ENCODE peak calls at places on chromosomes 7 and 10, in seven cellular contexts. One of them, this sample, is unnamed.

GRCh38 chr7:113197274-113197673 is 78.9 kb upstream of the SMIM30 start:
- DNase-seq in nephron progenitor cell: no peak
- DNase-seq in stimulated activated CD4-positive, alpha-beta T cell treated with anti-CD3 and anti-CD28 coated beads, Interleukin-15, amount 100 ng/mL, for 48 hours: no peak
- DNase-seq in brain microvascular endothelial cell: peak; percentile 67
- DNase-seq in lung: no peak
- DNase-seq in Ammon's horn: no peak
- DNase-seq in activated naive CD4-positive, alpha-beta T cell: no peak
- DNase-seq in this sample: no peak

GRCh38 chr7:157405914-157406810 is 69.4 kb downstream of the DNAJB6 start:
- DNase-seq in activated naive CD4-positive, alpha-beta T cell: no peak
- DNase-seq in nephron progenitor cell: no peak
- DNase-seq in brain microvascular endothelial cell: no peak
- DNase-seq in stimulated activated CD4-positive, alpha-beta T cell treated with anti-CD3 and anti-CD28 coated beads, Interleukin-15, amount 100 ng/mL, for 48 hours: no peak
- DNase-seq in lung: no peak
- DNase-seq in Ammon's horn: no peak
- DNase-seq in this sample: no peak

GRCh38 chr7:16471933-16472332 is 6.4 kb upstream of the SOSTDC1 start:
- DNase-seq in nephron progenitor cell: no peak
- DNase-seq in activated naive CD4-positive, alpha-beta T cell: no peak
- DNase-seq in lung: no peak
- DNase-seq in Ammon's horn: peak; percentile 50
- DNase-seq in stimulated activated CD4-positive, alpha-beta T cell treated with anti-CD3 and anti-CD28 coated beads, Interleukin-15, amount 100 ng/mL, for 48 hours: no peak
- DNase-seq in brain microvascular endothelial cell: no peak
- DNase-seq in this sample: no peak

GRCh38 chr10:131979821-131980270 is 1.9 kb downstream of the BNIP3 start:
- DNase-seq in activated naive CD4-positive, alpha-beta T cell: no peak
- DNase-seq in stimulated activated CD4-positive, alpha-beta T cell treated with anti-CD3 and anti-CD28 coated beads, Interleukin-15, amount 100 ng/mL, for 48 hours: no peak
- DNase-seq in nephron progenitor cell: peak; percentile 45
- DNase-seq in Ammon's horn: no peak
- DNase-seq in lung: no peak
- DNase-seq in brain microvascular endothelial cell: peak; percentile 36
- DNase-seq in this sample: no peak

GRCh38 chr10:124063736-124064135 is 29.7 kb downstream of the CHST15 start:
- DNase-seq in activated naive CD4-positive, alpha-beta T cell: no peak
- DNase-seq in nephron progenitor cell: no peak
- DNase-seq in stimulated activated CD4-positive, alpha-beta T cell treated with anti-CD3 and anti-CD28 coated beads, Interleukin-15, amount 100 ng/mL, for 48 hours: no peak
- DNase-seq in lung: peak; percentile 38
- DNase-seq in brain microvascular endothelial cell: peak; percentile 80
- DNase-seq in Ammon's horn: peak; percentile 70
- DNase-seq in this sample: no peak

GRCh38 chr7:109529712-109530111 is 960.0 kb downstream of the DNAJB9 start:
- DNase-seq in brain microvascular endothelial cell: no peak
- DNase-seq in activated naive CD4-positive, alpha-beta T cell: no peak
- DNase-seq in lung: no peak
- DNase-seq in stimulated activated CD4-positive, alpha-beta T cell treated with anti-CD3 and anti-CD28 coated beads, Interleukin-15, amount 100 ng/mL, for 48 hours: no peak
- DNase-seq in nephron progenitor cell: no peak
- DNase-seq in Ammon's horn: no peak
- DNase-seq in this sample: no peak

GRCh38 chr7:32869716-32870115 is 21.8 kb downstream of the KBTBD2 start:
- DNase-seq in activated naive CD4-positive, alpha-beta T cell: no peak
- DNase-seq in nephron progenitor cell: no peak
- DNase-seq in brain microvascular endothelial cell: no peak
- DNase-seq in Ammon's horn: no peak
- DNase-seq in stimulated activated CD4-positive, alpha-beta T cell treated with anti-CD3 and anti-CD28 coated beads, Interleukin-15, amount 100 ng/mL, for 48 hours: no peak
- DNase-seq in lung: no peak
- DNase-seq in this sample: no peak

GRCh38 chr7:88095-88926 is 104.1 kb upstream of the FAM20C start:
- DNase-seq in activated naive CD4-positive, alpha-beta T cell: no peak
- DNase-seq in lung: no peak
- DNase-seq in brain microvascular endothelial cell: no peak
- DNase-seq in nephron progenitor cell: no peak
- DNase-seq in Ammon's horn: no peak
- DNase-seq in stimulated activated CD4-positive, alpha-beta T cell treated with anti-CD3 and anti-CD28 coated beads, Interleukin-15, amount 100 ng/mL, for 48 hours: no peak
- DNase-seq in this sample: no peak

GRCh38 chr7:39451901-39452300 is 114.3 kb upstream of the YAE1 start:
- DNase-seq in nephron progenitor cell: no peak
- DNase-seq in stimulated activated CD4-positive, alpha-beta T cell treated with anti-CD3 and anti-CD28 coated beads, Interleukin-15, amount 100 ng/mL, for 48 hours: no peak
- DNase-seq in activated naive CD4-positive, alpha-beta T cell: no peak
- DNase-seq in lung: no peak
- DNase-seq in brain microvascular endothelial cell: no peak
- DNase-seq in Ammon's horn: no peak
- DNase-seq in this sample: no peak

GRCh38 chr7:77811895-77812685 is 13.5 kb downstream of the PHTF2 start:
- DNase-seq in lung: no peak
- DNase-seq in nephron progenitor cell: no peak
- DNase-seq in brain microvascular endothelial cell: no peak
- DNase-seq in stimulated activated CD4-positive, alpha-beta T cell treated with anti-CD3 and anti-CD28 coated beads, Interleukin-15, amount 100 ng/mL, for 48 hours: no peak
- DNase-seq in Ammon's horn: no peak
- DNase-seq in activated naive CD4-positive, alpha-beta T cell: no peak
- DNase-seq in this sample: no peak

GRCh38 chr10:70371846-70372245 is 10.6 kb downstream of the LRRC20 start:
- DNase-seq in Ammon's horn: no peak
- DNase-seq in lung: no peak
- DNase-seq in activated naive CD4-positive, alpha-beta T cell: no peak
- DNase-seq in brain microvascular endothelial cell: no peak
- DNase-seq in nephron progenitor cell: no peak
- DNase-seq in stimulated activated CD4-positive, alpha-beta T cell treated with anti-CD3 and anti-CD28 coated beads, Interleukin-15, amount 100 ng/mL, for 48 hours: no peak
- DNase-seq in this sample: no peak

GRCh38 chr7:151247611-151248176 is 800 bp downstream of the SMARCD3 start:
- DNase-seq in activated naive CD4-positive, alpha-beta T cell: no peak
- DNase-seq in Ammon's horn: no peak
- DNase-seq in lung: no peak
- DNase-seq in brain microvascular endothelial cell: no peak
- DNase-seq in stimulated activated CD4-positive, alpha-beta T cell treated with anti-CD3 and anti-CD28 coated beads, Interleukin-15, amount 100 ng/mL, for 48 hours: no peak
- DNase-seq in nephron progenitor cell: peak; percentile 39
- DNase-seq in this sample: no peak

GRCh38 chr7:97118306-97118917 is 914 bp downstream of the SDHAF3 start:
- DNase-seq in Ammon's horn: no peak
- DNase-seq in activated naive CD4-positive, alpha-beta T cell: no peak
- DNase-seq in lung: no peak
- DNase-seq in nephron progenitor cell: no peak
- DNase-seq in brain microvascular endothelial cell: no peak
- DNase-seq in stimulated activated CD4-positive, alpha-beta T cell treated with anti-CD3 and anti-CD28 coated beads, Interleukin-15, amount 100 ng/mL, for 48 hours: no peak
- DNase-seq in this sample: no peak

GRCh38 chr7:19051767-19052375 is 65.6 kb downstream of the TWIST1 start:
- DNase-seq in nephron progenitor cell: peak; percentile 13
- DNase-seq in Ammon's horn: no peak
- DNase-seq in lung: no peak
- DNase-seq in stimulated activated CD4-positive, alpha-beta T cell treated with anti-CD3 and anti-CD28 coated beads, Interleukin-15, amount 100 ng/mL, for 48 hours: no peak
- DNase-seq in activated naive CD4-positive, alpha-beta T cell: no peak
- DNase-seq in brain microvascular endothelial cell: peak; percentile 43
- DNase-seq in this sample: no peak

GRCh38 chr7:144459635-144460034 is 56.1 kb upstream of the NOBOX start:
- DNase-seq in Ammon's horn: no peak
- DNase-seq in brain microvascular endothelial cell: no peak
- DNase-seq in lung: no peak
- DNase-seq in activated naive CD4-positive, alpha-beta T cell: no peak
- DNase-seq in stimulated activated CD4-positive, alpha-beta T cell treated with anti-CD3 and anti-CD28 coated beads, Interleukin-15, amount 100 ng/mL, for 48 hours: no peak
- DNase-seq in nephron progenitor cell: no peak
- DNase-seq in this sample: no peak

GRCh38 chr10:80289451-80290287 is at the start of gene MAT1A:
- DNase-seq in nephron progenitor cell: no peak
- DNase-seq in lung: no peak
- DNase-seq in activated naive CD4-positive, alpha-beta T cell: no peak
- DNase-seq in stimulated activated CD4-positive, alpha-beta T cell treated with anti-CD3 and anti-CD28 coated beads, Interleukin-15, amount 100 ng/mL, for 48 hours: no peak
- DNase-seq in Ammon's horn: no peak
- DNase-seq in brain microvascular endothelial cell: no peak
- DNase-seq in this sample: no peak

GRCh38 chr10:11687357-11687771 is 54.8 kb upstream of the ECHDC3 start:
- DNase-seq in stimulated activated CD4-positive, alpha-beta T cell treated with anti-CD3 and anti-CD28 coated beads, Interleukin-15, amount 100 ng/mL, for 48 hours: no peak
- DNase-seq in Ammon's horn: no peak
- DNase-seq in lung: no peak
- DNase-seq in brain microvascular endothelial cell: no peak
- DNase-seq in activated naive CD4-positive, alpha-beta T cell: no peak
- DNase-seq in nephron progenitor cell: no peak
- DNase-seq in this sample: no peak

GRCh38 chr10:47363781-47364180 is 15.6 kb downstream of the RBP3 start:
- DNase-seq in stimulated activated CD4-positive, alpha-beta T cell treated with anti-CD3 and anti-CD28 coated beads, Interleukin-15, amount 100 ng/mL, for 48 hours: no peak
- DNase-seq in activated naive CD4-positive, alpha-beta T cell: no peak
- DNase-seq in nephron progenitor cell: no peak
- DNase-seq in lung: no peak
- DNase-seq in Ammon's horn: no peak
- DNase-seq in brain microvascular endothelial cell: no peak
- DNase-seq in this sample: no peak

GRCh38 chr10:114420811-114421485 is 16.6 kb upstream of the AFAP1L2 start:
- DNase-seq in lung: no peak
- DNase-seq in activated naive CD4-positive, alpha-beta T cell: no peak
- DNase-seq in brain microvascular endothelial cell: no peak
- DNase-seq in stimulated activated CD4-positive, alpha-beta T cell treated with anti-CD3 and anti-CD28 coated beads, Interleukin-15, amount 100 ng/mL, for 48 hours: no peak
- DNase-seq in Ammon's horn: no peak
- DNase-seq in nephron progenitor cell: no peak
- DNase-seq in this sample: no peak

GRCh38 chr7:14045651-14046050 is 56.2 kb upstream of the ETV1 start:
- DNase-seq in stimulated activated CD4-positive, alpha-beta T cell treated with anti-CD3 and anti-CD28 coated beads, Interleukin-15, amount 100 ng/mL, for 48 hours: no peak
- DNase-seq in nephron progenitor cell: no peak
- DNase-seq in brain microvascular endothelial cell: no peak
- DNase-seq in Ammon's horn: no peak
- DNase-seq in lung: no peak
- DNase-seq in activated naive CD4-positive, alpha-beta T cell: no peak
- DNase-seq in this sample: no peak

GRCh38 chr7:38451840-38452239 is 178.4 kb upstream of the TARP start:
- DNase-seq in nephron progenitor cell: no peak
- DNase-seq in Ammon's horn: peak; percentile 38
- DNase-seq in lung: no peak
- DNase-seq in stimulated activated CD4-positive, alpha-beta T cell treated with anti-CD3 and anti-CD28 coated beads, Interleukin-15, amount 100 ng/mL, for 48 hours: no peak
- DNase-seq in brain microvascular endothelial cell: peak; percentile 29
- DNase-seq in activated naive CD4-positive, alpha-beta T cell: no peak
- DNase-seq in this sample: no peak

GRCh38 chr10:130028465-130028819 is 64.4 kb upstream of the EBF3 start:
- DNase-seq in lung: no peak
- DNase-seq in stimulated activated CD4-positive, alpha-beta T cell treated with anti-CD3 and anti-CD28 coated beads, Interleukin-15, amount 100 ng/mL, for 48 hours: no peak
- DNase-seq in activated naive CD4-positive, alpha-beta T cell: no peak
- DNase-seq in Ammon's horn: no peak
- DNase-seq in brain microvascular endothelial cell: no peak
- DNase-seq in nephron progenitor cell: no peak
- DNase-seq in this sample: no peak

GRCh38 chr7:69365588-69366241 is 232.6 kb upstream of the AUTS2 start:
- DNase-seq in stimulated activated CD4-positive, alpha-beta T cell treated with anti-CD3 and anti-CD28 coated beads, Interleukin-15, amount 100 ng/mL, for 48 hours: no peak
- DNase-seq in activated naive CD4-positive, alpha-beta T cell: no peak
- DNase-seq in lung: no peak
- DNase-seq in nephron progenitor cell: peak; percentile 43
- DNase-seq in Ammon's horn: no peak
- DNase-seq in brain microvascular endothelial cell: no peak
- DNase-seq in this sample: no peak

GRCh38 chr7:136470179-136470578 is 398.3 kb upstream of the CHRM2 start:
- DNase-seq in nephron progenitor cell: no peak
- DNase-seq in activated naive CD4-positive, alpha-beta T cell: no peak
- DNase-seq in stimulated activated CD4-positive, alpha-beta T cell treated with anti-CD3 and anti-CD28 coated beads, Interleukin-15, amount 100 ng/mL, for 48 hours: no peak
- DNase-seq in lung: no peak
- DNase-seq in brain microvascular endothelial cell: no peak
- DNase-seq in Ammon's horn: no peak
- DNase-seq in this sample: no peak

GRCh38 chr10:103663802-103664201 is 170.3 kb downstream of the NEURL1 start:
- DNase-seq in nephron progenitor cell: no peak
- DNase-seq in brain microvascular endothelial cell: no peak
- DNase-seq in Ammon's horn: peak; percentile 93
- DNase-seq in lung: no peak
- DNase-seq in activated naive CD4-positive, alpha-beta T cell: no peak
- DNase-seq in stimulated activated CD4-positive, alpha-beta T cell treated with anti-CD3 and anti-CD28 coated beads, Interleukin-15, amount 100 ng/mL, for 48 hours: no peak
- DNase-seq in this sample: no peak

GRCh38 chr7:50771120-50772002 is 11.3 kb downstream of the GRB10 start:
- DNase-seq in brain microvascular endothelial cell: no peak
- DNase-seq in activated naive CD4-positive, alpha-beta T cell: no peak
- DNase-seq in lung: no peak
- DNase-seq in nephron progenitor cell: no peak
- DNase-seq in stimulated activated CD4-positive, alpha-beta T cell treated with anti-CD3 and anti-CD28 coated beads, Interleukin-15, amount 100 ng/mL, for 48 hours: no peak
- DNase-seq in Ammon's horn: no peak
- DNase-seq in this sample: no peak

GRCh38 chr7:41912851-41913580 is 210.1 kb upstream of the INHBA start:
- DNase-seq in activated naive CD4-positive, alpha-beta T cell: no peak
- DNase-seq in lung: no peak
- DNase-seq in Ammon's horn: no peak
- DNase-seq in brain microvascular endothelial cell: no peak
- DNase-seq in stimulated activated CD4-positive, alpha-beta T cell treated with anti-CD3 and anti-CD28 coated beads, Interleukin-15, amount 100 ng/mL, for 48 hours: no peak
- DNase-seq in nephron progenitor cell: no peak
- DNase-seq in this sample: no peak

GRCh38 chr7:157676001-157676400 is 339.2 kb downstream of the DNAJB6 start:
- DNase-seq in brain microvascular endothelial cell: no peak
- DNase-seq in activated naive CD4-positive, alpha-beta T cell: no peak
- DNase-seq in Ammon's horn: no peak
- DNase-seq in lung: no peak
- DNase-seq in nephron progenitor cell: no peak
- DNase-seq in stimulated activated CD4-positive, alpha-beta T cell treated with anti-CD3 and anti-CD28 coated beads, Interleukin-15, amount 100 ng/mL, for 48 hours: no peak
- DNase-seq in this sample: no peak

GRCh38 chr7:3882782-3883181 is 581.7 kb downstream of the SDK1 start:
- DNase-seq in lung: no peak
- DNase-seq in activated naive CD4-positive, alpha-beta T cell: no peak
- DNase-seq in nephron progenitor cell: no peak
- DNase-seq in brain microvascular endothelial cell: no peak
- DNase-seq in Ammon's horn: no peak
- DNase-seq in stimulated activated CD4-positive, alpha-beta T cell treated with anti-CD3 and anti-CD28 coated beads, Interleukin-15, amount 100 ng/mL, for 48 hours: no peak
- DNase-seq in this sample: no peak

GRCh38 chr7:29496355-29497020 is 67.1 kb upstream of the PRR15 start:
- DNase-seq in stimulated activated CD4-positive, alpha-beta T cell treated with anti-CD3 and anti-CD28 coated beads, Interleukin-15, amount 100 ng/mL, for 48 hours: no peak
- DNase-seq in nephron progenitor cell: no peak
- DNase-seq in Ammon's horn: no peak
- DNase-seq in lung: no peak
- DNase-seq in activated naive CD4-positive, alpha-beta T cell: no peak
- DNase-seq in brain microvascular endothelial cell: no peak
- DNase-seq in this sample: no peak

GRCh38 chr10:112588225-112588990 is 141.4 kb downstream of the VTI1A start:
- DNase-seq in lung: no peak
- DNase-seq in Ammon's horn: no peak
- DNase-seq in activated naive CD4-positive, alpha-beta T cell: no peak
- DNase-seq in nephron progenitor cell: no peak
- DNase-seq in stimulated activated CD4-positive, alpha-beta T cell treated with anti-CD3 and anti-CD28 coated beads, Interleukin-15, amount 100 ng/mL, for 48 hours: no peak
- DNase-seq in brain microvascular endothelial cell: no peak
- DNase-seq in this sample: no peak

GRCh38 chr7:134254311-134254710 is 62.4 kb downstream of the SLC35B4 start:
- DNase-seq in activated naive CD4-positive, alpha-beta T cell: no peak
- DNase-seq in lung: no peak
- DNase-seq in stimulated activated CD4-positive, alpha-beta T cell treated with anti-CD3 and anti-CD28 coated beads, Interleukin-15, amount 100 ng/mL, for 48 hours: no peak
- DNase-seq in nephron progenitor cell: no peak
- DNase-seq in Ammon's horn: no peak
- DNase-seq in brain microvascular endothelial cell: no peak
- DNase-seq in this sample: no peak

GRCh38 chr7:77413128-77413527 is 3.0 kb downstream of the GSAP start:
- DNase-seq in brain microvascular endothelial cell: no peak
- DNase-seq in nephron progenitor cell: no peak
- DNase-seq in activated naive CD4-positive, alpha-beta T cell: no peak
- DNase-seq in Ammon's horn: no peak
- DNase-seq in lung: no peak
- DNase-seq in stimulated activated CD4-positive, alpha-beta T cell treated with anti-CD3 and anti-CD28 coated beads, Interleukin-15, amount 100 ng/mL, for 48 hours: no peak
- DNase-seq in this sample: no peak

GRCh38 chr10:4372601-4373000 is 453.4 kb upstream of the AKR1E2 start:
- DNase-seq in nephron progenitor cell: no peak
- DNase-seq in lung: no peak
- DNase-seq in brain microvascular endothelial cell: peak; percentile 95
- DNase-seq in stimulated activated CD4-positive, alpha-beta T cell treated with anti-CD3 and anti-CD28 coated beads, Interleukin-15, amount 100 ng/mL, for 48 hours: no peak
- DNase-seq in activated naive CD4-positive, alpha-beta T cell: no peak
- DNase-seq in Ammon's horn: no peak
- DNase-seq in this sample: no peak

GRCh38 chr7:158395349-158395748 is 192.3 kb downstream of the PTPRN2 start:
- DNase-seq in lung: no peak
- DNase-seq in brain microvascular endothelial cell: no peak
- DNase-seq in nephron progenitor cell: no peak
- DNase-seq in activated naive CD4-positive, alpha-beta T cell: no peak
- DNase-seq in stimulated activated CD4-positive, alpha-beta T cell treated with anti-CD3 and anti-CD28 coated beads, Interleukin-15, amount 100 ng/mL, for 48 hours: no peak
- DNase-seq in Ammon's horn: no peak
- DNase-seq in this sample: no peak

GRCh38 chr7:34838329-34838728 is 180.3 kb downstream of the NPSR1 start:
- DNase-seq in brain microvascular endothelial cell: no peak
- DNase-seq in nephron progenitor cell: no peak
- DNase-seq in Ammon's horn: no peak
- DNase-seq in lung: no peak
- DNase-seq in stimulated activated CD4-positive, alpha-beta T cell treated with anti-CD3 and anti-CD28 coated beads, Interleukin-15, amount 100 ng/mL, for 48 hours: no peak
- DNase-seq in activated naive CD4-positive, alpha-beta T cell: no peak
- DNase-seq in this sample: no peak

GRCh38 chr7:82598958-82599357 is 155.4 kb upstream of the CACNA2D1 start:
- DNase-seq in nephron progenitor cell: no peak
- DNase-seq in stimulated activated CD4-positive, alpha-beta T cell treated with anti-CD3 and anti-CD28 coated beads, Interleukin-15, amount 100 ng/mL, for 48 hours: no peak
- DNase-seq in lung: no peak
- DNase-seq in Ammon's horn: no peak
- DNase-seq in brain microvascular endothelial cell: peak; percentile 69
- DNase-seq in activated naive CD4-positive, alpha-beta T cell: no peak
- DNase-seq in this sample: no peak

GRCh38 chr7:6026917-6027316 is 4.3 kb upstream of the ANKRD61 start:
- DNase-seq in activated naive CD4-positive, alpha-beta T cell: no peak
- DNase-seq in nephron progenitor cell: no peak
- DNase-seq in stimulated activated CD4-positive, alpha-beta T cell treated with anti-CD3 and anti-CD28 coated beads, Interleukin-15, amount 100 ng/mL, for 48 hours: no peak
- DNase-seq in brain microvascular endothelial cell: no peak
- DNase-seq in Ammon's horn: no peak
- DNase-seq in lung: no peak
- DNase-seq in this sample: no peak

This sample was measured in neuronal stem cell.